ENCODE peak calls at places on chromosome 1, in five cellular contexts. Z, N, T, W and V are unnamed samples.

GRCh38 chr1:228398741-228399461 is 7.7 kb downstream of the TRIM11 start:
- DNase-seq in N (no peak), T (no peak), Z (no peak), W (no peak), V (no peak)

GRCh38 chr1:164759945-164760584 is 201.1 kb downstream of the PBX1 start:
- DNase-seq in T (no peak), Z (no peak), W (no peak), N (no peak), V (no peak)

GRCh38 chr1:6485140-6485936 is 6.1 kb downstream of the PLEKHG5 start:
- DNase-seq in Z (no peak), W (no peak), T (no peak), N (no peak), V (no peak)

GRCh38 chr1:20359451-20360330 is 69.0 kb downstream of the VWA5B1 start:
- DNase-seq in N (peak), T (no peak), W (no peak), Z (no peak), V (no peak)

GRCh38 chr1:240349695-240350094 is 258.0 kb downstream of the FMN2 start:
- DNase-seq in Z (no peak), N (no peak), W (no peak), T (no peak), V (no peak)

GRCh38 chr1:26771643-26772321 is 16.0 kb upstream of the PIGV start:
- DNase-seq in W (no peak), T (no peak), Z (no peak), N (peak), V (peak)

GRCh38 chr1:107698161-107698560 is 266.8 kb downstream of the VAV3 start:
- DNase-seq in W (no peak), N (no peak), T (no peak), Z (no peak), V (no peak)

GRCh38 chr1:110879758-110880606 is 7.0 kb downstream of the CD53 start:
- DNase-seq in T (no peak), Z (peak), N (peak), W (no peak), V (no peak)

GRCh38 chr1:184210048-184210447 is 158.5 kb downstream of the TSEN15 start:
- DNase-seq in W (no peak), Z (no peak), N (no peak), T (no peak), V (peak)

GRCh38 chr1:241213147-241213546 is 143.9 kb downstream of the RGS7 start:
- DNase-seq in T (no peak), W (no peak), N (no peak), Z (no peak), V (no peak)

GRCh38 chr1:218365600-218365999 is 20.5 kb downstream of the TGFB2 start:
- DNase-seq in T (no peak), Z (no peak), W (peak), N (no peak), V (no peak)

GRCh38 chr1:172654535-172654934 is 4.4 kb upstream of the FASLG start:
- DNase-seq in N (no peak), W (no peak), Z (no peak), T (no peak), V (no peak)

GRCh38 chr1:27102707-27103468 is 52.0 kb downstream of the SLC9A1 start:
- DNase-seq in N (peak), Z (peak), T (no peak), W (peak), V (peak)

GRCh38 chr1:236176337-236177336 is 34.3 kb downstream of the GPR137B start:
- DNase-seq in N (no peak), W (no peak), T (no peak), Z (no peak), V (no peak)

GRCh38 chr1:186605762-186606350 is 74.4 kb downstream of the PTGS2 start:
- DNase-seq in N (peak), T (no peak), Z (no peak), W (no peak), V (peak)

GRCh38 chr1:3676581-3677410 is 24.5 kb downstream of the TP73 start:
- DNase-seq in T (no peak), N (peak), Z (no peak), W (peak), V (no peak)

GRCh38 chr1:183284086-183284485 is 98.0 kb downstream of the LAMC2 start:
- DNase-seq in W (no peak), Z (no peak), T (no peak), N (no peak), V (no peak)

GRCh38 chr1:57572016-57572415 is 148.2 kb upstream of the DAB1 start:
- DNase-seq in T (no peak), W (no peak), N (no peak), Z (no peak), V (no peak)